ENCODE peak calls at places on chromosomes 16 and 17, in nine cellular contexts. Y is adrenal gland; B is activated naive CD4-positive, alpha-beta T cell; Q is NCI-H524; R is cardiac fibroblast; K is ACHN; U is NCI-H82; W is stimulated activated CD4-positive, alpha-beta T cell treated with anti-CD3 and anti-CD28 coated beads, Interleukin-15, amount 100 ng/mL, for 1 hour; P is heart left ventricle. N is an unnamed sample.

GRCh38 chr16:31471875-31472558 is at the start of gene TGFB1I1:
- DNase-seq in P (peak), R (peak), U (peak), Y (peak), Q (peak), B (no peak), W (no peak), K (peak), N (no peak)

GRCh38 chr16:30060354-30061194 is 5.0 kb upstream of the ALDOA start:
- DNase-seq in P (peak), K (no peak), Q (peak), W (no peak), R (no peak), B (no peak), U (peak), Y (no peak), N (no peak)

GRCh38 chr16:17503331-17503730 is 32.6 kb upstream of the XYLT1 start:
- DNase-seq in K (no peak), W (no peak), Q (no peak), B (no peak), U (no peak), R (no peak), Y (no peak), P (no peak), N (no peak)

GRCh38 chr17:2227025-2227699 is 76.4 kb downstream of the SMG6 start:
- DNase-seq in K (no peak), U (no peak), P (no peak), R (no peak), W (no peak), B (no peak), Y (no peak), Q (no peak), N (no peak)

GRCh38 chr16:30095166-30096078 is 591 bp downstream of the YPEL3 start:
- DNase-seq in P (peak), K (no peak), R (no peak), W (no peak), B (no peak), U (peak), Q (no peak), Y (no peak), N (no peak)

GRCh38 chr16:10036951-10037350 is 145.3 kb downstream of the GRIN2A start:
- DNase-seq in Q (no peak), W (no peak), P (no peak), Y (no peak), R (no peak), U (no peak), K (peak), B (no peak), N (no peak)

GRCh38 chr16:67000384-67001158 is 12.2 kb downstream of the CES4A start:
- DNase-seq in K (no peak), U (peak), W (peak), P (peak), R (peak), B (peak), Q (peak), Y (peak), N (peak)

GRCh38 chr16:48152226-48152625 is 3.6 kb downstream of the ABCC12 start:
- DNase-seq in R (no peak), P (no peak), K (no peak), B (no peak), Y (no peak), U (no peak), W (no peak), Q (no peak), N (no peak)

GRCh38 chr16:4101421-4102275 is 14.6 kb downstream of the ADCY9 start:
- DNase-seq in R (peak), K (no peak), U (no peak), P (peak), B (no peak), Q (no peak), W (no peak), Y (no peak), N (no peak)

GRCh38 chr17:14305785-14306496 is 5.1 kb downstream of the HS3ST3B1 start:
- DNase-seq in Q (no peak), R (no peak), W (no peak), P (no peak), U (no peak), Y (no peak), B (no peak), K (peak), N (no peak)

GRCh38 chr17:49871211-49871610 is 23.3 kb upstream of the TAC4 start:
- DNase-seq in P (no peak), R (no peak), Y (no peak), B (no peak), U (no peak), K (no peak), W (no peak), Q (no peak), N (no peak)

GRCh38 chr17:66747561-66748275 is 87.2 kb upstream of the CACNG5 start:
- DNase-seq in Q (peak), K (no peak), B (no peak), R (peak), W (no peak), P (no peak), U (peak), Y (peak), N (no peak)

GRCh38 chr17:4950075-4950756 is 703 bp upstream of the ENO3 start:
- DNase-seq in Q (peak), B (peak), W (peak), P (peak), K (no peak), R (no peak), Y (peak), U (peak), N (peak)

GRCh38 chr16:5412721-5413120 is 315.1 kb upstream of the EEF2KMT start:
- DNase-seq in U (no peak), B (no peak), P (no peak), R (no peak), K (no peak), Y (no peak), Q (no peak), W (no peak), N (no peak)

N was measured in effector CD8-positive, alpha-beta T cell.